ENCODE peak calls at places on chromosomes 5 and 9, in five cellular contexts. T, F, Q, V and N are unnamed samples. For H3K36me3, the result is how much of the 10 kb centered on the place peaks cover.

GRCh38 chr9:16310288-16311145 is 560.0 kb downstream of the BNC2 start:
- DNase-seq in Q (no peak), F (no peak), T (no peak), V (no peak), N (no peak)

GRCh38 chr5:139458580-139459407 is 3.7 kb downstream of the ECSCR start:
- DNase-seq in F (no peak), V (no peak), T (no peak), Q (peak), N (peak)

GRCh38 chr5:50667653-50668403 is 1.4 kb downstream of the PARP8 start:
- DNase-seq in Q (peak), T (peak), V (peak), F (no peak), N (peak)

GRCh38 chr5:179288101-179288808 is 57.0 kb downstream of the ADAMTS2 start:
- DNase-seq in V (no peak), T (no peak), F (no peak), Q (no peak), N (peak)

GRCh38 chr9:72954431-72955420 is 1.9 kb upstream of the ALDH1A1 start:
- DNase-seq in T (no peak), Q (no peak), V (no peak), F (no peak), N (no peak)

GRCh38 chr9:89637787-89638186 is 33.0 kb downstream of the GADD45G start:
- DNase-seq in T (no peak), V (no peak), F (no peak), Q (peak), N (no peak)

GRCh38 chr9:134677743-134678142 is 36.1 kb downstream of the COL5A1 start:
- DNase-seq in F (no peak), T (no peak), Q (no peak), V (no peak), N (peak)

GRCh38 chr9:87138128-87139040 is 191.1 kb upstream of the GAS1 start:
- DNase-seq in Q (no peak), F (no peak), T (no peak), V (no peak), N (no peak)

GRCh38 chr5:1351156-1351555 is 6.3 kb upstream of the CLPTM1L start:
- DNase-seq in V (no peak), Q (no peak), F (no peak), T (no peak), N (no peak)

GRCh38 chr5:89729623-89730390 is 679.7 kb downstream of the CETN3 start:
- DNase-seq in F (peak), T (no peak), Q (peak), V (no peak), N (no peak)

GRCh38 chr5:89457411-89458329 is 574.7 kb upstream of the MEF2C start:
- DNase-seq in Q (peak), F (peak), V (no peak), T (peak), N (peak)

GRCh38 chr5:78162253-78162862 is 132.1 kb downstream of the AP3B1 start:
- DNase-seq in T (no peak), V (peak), F (peak), Q (peak), N (no peak)

GRCh38 chr9:108551030-108551964 is 304.5 kb downstream of the ACTL7B start:
- DNase-seq in Q (peak), F (peak), V (peak), T (peak), N (no peak)

GRCh38 chr5:147855774-147856069 is 22.8 kb upstream of the SCGB3A2 start:
- DNase-seq in Q (no peak), F (no peak), V (no peak), T (peak), N (no peak)

GRCh38 chr5:72451771-72452505 is 55.3 kb downstream of the ZNF366 start:
- DNase-seq in V (peak), Q (peak), F (no peak), T (peak), N (peak)

GRCh38 chr5:72455477-72455876 is 51.7 kb downstream of the ZNF366 start:
- DNase-seq in Q (no peak), T (no peak), V (no peak), F (no peak), N (no peak)

GRCh38 chr5:72454996-72455395 is 52.2 kb downstream of the ZNF366 start:
- DNase-seq in F (no peak), V (no peak), Q (no peak), T (no peak), N (no peak)

GRCh38 chr5:72453260-72453775 is 53.9 kb downstream of the ZNF366 start:
- DNase-seq in F (no peak), T (no peak), V (no peak), Q (no peak), N (peak)

DNA sequence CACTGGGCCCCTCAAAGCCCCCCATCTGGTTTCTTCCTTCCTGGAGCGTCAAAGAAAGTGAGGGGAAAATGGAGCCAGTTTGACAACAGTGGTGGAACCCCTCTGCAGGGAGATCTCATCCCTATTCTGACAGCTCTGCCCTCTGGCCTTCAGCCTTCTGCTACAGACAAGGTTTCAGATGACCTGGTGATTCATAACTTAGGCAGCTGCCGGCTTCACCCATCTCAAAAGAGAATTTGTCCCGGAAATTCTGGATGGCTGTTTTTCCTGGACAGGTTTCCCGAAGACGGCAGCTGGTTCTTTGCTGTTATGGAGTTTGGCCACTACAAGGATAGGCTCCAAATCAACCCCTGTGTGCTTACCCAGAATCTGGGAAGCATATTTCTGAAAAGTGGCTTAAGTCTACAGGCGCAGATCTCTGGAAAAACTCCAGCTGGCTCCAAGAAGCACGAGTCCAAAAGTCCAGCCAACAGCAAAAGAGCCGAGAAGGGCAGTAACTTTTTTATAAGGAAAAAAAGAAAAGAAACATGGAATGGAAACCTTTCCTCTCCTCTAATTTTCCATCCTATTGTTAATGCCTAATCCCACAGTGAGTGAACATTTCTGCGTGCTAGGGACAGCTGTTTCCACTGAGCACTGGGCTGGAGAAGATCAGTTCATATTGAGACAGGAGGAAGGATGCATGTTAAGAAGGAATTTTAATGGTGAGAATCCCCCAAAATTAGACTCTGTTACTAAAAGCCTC is 54.5 kb downstream of the ZNF366 start:
- DNase-seq in T (peak), F (peak), Q (peak), V (no peak), N (peak)
- H3K4me3 ChIP-seq in T (no peak), F (no peak), Q (no peak), V (no peak), N (no peak)

DNA sequence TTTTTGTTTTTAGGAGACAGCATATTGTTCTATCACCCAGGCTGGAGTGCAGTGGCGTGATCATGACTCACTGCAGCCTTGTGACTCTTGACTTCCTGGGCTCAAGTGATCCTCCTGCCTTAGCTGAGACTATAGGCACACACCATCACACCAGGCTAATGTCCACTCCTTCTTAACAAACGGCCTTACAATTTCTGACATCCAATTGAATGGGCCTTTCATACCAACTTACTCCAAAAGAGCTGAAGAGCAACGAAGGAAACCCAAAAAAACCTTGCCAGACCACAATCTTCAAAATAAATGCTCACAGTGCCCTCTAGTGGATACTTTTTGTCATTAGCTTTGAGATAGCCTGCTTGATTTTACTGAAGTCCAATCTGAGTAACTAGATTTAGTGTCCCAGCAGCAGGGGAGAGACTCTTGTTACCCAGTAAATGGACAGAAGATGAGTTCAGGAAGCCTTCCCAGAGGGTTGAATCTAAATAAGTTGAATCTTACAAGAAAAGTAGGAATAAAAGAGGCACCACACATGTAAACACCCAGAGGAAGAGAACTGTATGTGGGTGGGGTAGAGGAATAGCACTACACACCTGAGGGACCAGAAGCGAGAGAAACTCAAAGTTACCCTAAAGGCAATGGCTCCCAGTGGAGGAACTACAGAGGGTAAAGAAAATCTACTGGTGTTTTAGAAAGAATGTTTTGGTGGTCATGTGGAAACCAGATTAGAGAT is 9.3 kb downstream of the ZNF622 start:
- DNase-seq in V (peak), T (peak), Q (peak), F (peak), N (no peak)
- H3K36me3 ChIP-seq in V (half or more), T (under half), Q (under half), F (under half), N (under half)

GRCh38 chr9:97806721-97807120 is 46.3 kb upstream of the FOXE1 start:
- DNase-seq in F (no peak), T (no peak), V (no peak), Q (no peak), N (no peak)

GRCh38 chr9:97804059-97804365 is 49.0 kb upstream of the FOXE1 start:
- DNase-seq in T (no peak), V (no peak), Q (no peak), F (no peak), N (no peak)

GRCh38 chr9:97801180-97801579 is 51.8 kb upstream of the FOXE1 start:
- DNase-seq in T (no peak), V (no peak), F (no peak), Q (no peak), N (no peak)

GRCh38 chr9:97802276-97802675 is 50.8 kb upstream of the FOXE1 start:
- DNase-seq in V (no peak), F (peak), T (no peak), Q (peak), N (no peak)

GRCh38 chr9:97803167-97804058 is 49.6 kb upstream of the FOXE1 start:
- DNase-seq in Q (peak), T (peak), V (peak), F (peak), N (peak)
- H3K4me3 ChIP-seq in Q (peak), T (no peak), V (peak), F (peak), N (no peak)

GRCh38 chr5:141864371-141865370 is 13.5 kb downstream of the PCDH1 start:
- DNase-seq in F (no peak), V (no peak), T (no peak), Q (no peak), N (no peak)
- H3K36me3 ChIP-seq in F (under half), V (under half), T (under half), Q (under half), N (under half)

DNA sequence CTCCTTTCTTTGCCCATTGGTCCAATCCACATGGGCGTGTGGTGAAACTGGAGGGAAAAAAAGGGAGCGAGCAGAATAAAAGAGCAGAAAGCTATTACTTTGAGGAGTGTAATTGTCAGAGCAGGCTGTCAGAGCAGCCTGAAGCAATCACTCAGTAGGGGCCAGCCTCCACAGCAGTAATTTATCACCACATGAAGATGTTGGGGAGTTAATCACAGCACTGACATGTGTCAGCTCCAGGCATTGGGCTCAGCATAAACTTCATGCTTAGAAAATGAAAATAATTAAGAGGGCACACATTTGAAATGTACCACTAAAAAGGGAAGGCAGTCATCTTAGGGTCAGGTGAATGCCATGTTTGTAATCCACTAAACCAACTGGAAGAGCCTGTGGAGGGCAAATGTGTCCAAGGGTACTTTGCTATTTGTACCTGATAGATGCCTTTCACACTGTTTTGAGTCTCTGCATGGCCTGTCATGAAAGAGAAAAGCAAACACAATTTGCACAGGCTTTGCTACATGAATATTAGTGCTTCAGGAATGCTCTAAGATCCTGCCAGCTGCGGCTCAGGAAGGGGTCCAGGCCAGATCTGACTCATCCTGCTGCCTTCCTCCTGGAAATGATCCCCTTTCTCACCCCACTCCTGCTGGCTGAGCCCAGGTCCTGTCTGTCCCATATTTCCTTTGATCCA is 2.9 kb upstream of the PTGER4 start:
- DNase-seq in F (no peak), T (no peak), Q (peak), V (no peak), N (no peak)
- H3K4me3 ChIP-seq in F (no peak), T (no peak), Q (peak), V (no peak), N (no peak)

GRCh38 chr5:131609774-131610173 is 25.3 kb downstream of the RAPGEF6 start:
- DNase-seq in T (no peak), Q (peak), F (no peak), V (no peak), N (no peak)

GRCh38 chr5:131611064-131611381 is 24.0 kb downstream of the RAPGEF6 start:
- DNase-seq in F (no peak), V (no peak), Q (no peak), T (no peak), N (no peak)

GRCh38 chr5:131608597-131608996 is 26.4 kb downstream of the RAPGEF6 start:
- DNase-seq in V (no peak), F (no peak), Q (no peak), T (no peak), N (no peak)

GRCh38 chr5:131607903-131608540 is 27.0 kb downstream of the RAPGEF6 start:
- DNase-seq in V (no peak), F (no peak), T (peak), Q (peak), N (no peak)

DNA sequence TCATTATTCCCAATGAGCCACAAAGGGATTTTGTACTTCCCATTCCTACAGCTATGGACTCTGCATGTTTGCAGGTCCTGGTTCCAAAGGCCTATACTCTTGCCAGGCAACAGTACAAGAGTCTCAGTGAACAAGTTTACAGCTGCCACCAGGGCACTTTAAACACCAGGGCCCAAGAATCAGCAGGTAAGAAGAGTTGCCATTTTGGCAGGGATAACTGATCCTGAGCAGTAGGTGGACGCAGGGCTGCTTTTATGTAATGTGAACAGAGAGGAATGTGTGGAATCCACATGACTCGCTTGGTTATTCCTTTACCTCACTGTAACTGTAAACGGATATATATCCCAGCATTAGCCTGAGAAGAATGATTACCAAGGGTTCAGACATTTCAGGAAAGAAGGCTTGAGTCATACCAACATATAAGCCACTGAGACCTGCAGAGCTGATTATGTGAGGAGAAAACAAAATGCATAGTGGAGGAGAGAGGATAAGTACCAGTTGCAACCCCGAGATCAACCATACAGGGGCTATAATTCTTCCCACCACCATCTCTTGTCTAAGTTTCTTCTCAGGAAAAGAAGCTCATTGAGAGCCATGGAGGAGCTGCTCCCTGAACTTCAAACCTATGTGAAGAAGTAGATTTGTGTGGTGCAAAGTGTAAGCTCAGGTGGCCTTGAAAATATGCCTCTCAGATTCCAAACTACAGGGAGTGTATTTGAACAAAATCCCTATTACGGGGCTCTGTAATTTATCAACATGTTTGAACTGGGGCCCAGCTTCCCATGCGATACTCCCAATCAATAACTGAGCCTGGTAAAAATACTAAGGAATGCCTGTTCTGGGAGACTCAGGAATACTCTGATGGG is 24.6 kb downstream of the RAPGEF6 start:
- DNase-seq in Q (peak), T (no peak), V (no peak), F (peak), N (no peak)
- H3K36me3 ChIP-seq in Q (under half), T (under half), V (under half), F (under half), N (under half)

GRCh38 chr5:180619563-180619915 is 28.2 kb upstream of the SCGB3A1 start:
- DNase-seq in V (no peak), Q (no peak), F (no peak), T (no peak), N (no peak)
- H3K4me3 ChIP-seq in V (no peak), Q (no peak), F (no peak), T (no peak), N (no peak)